ENCODE peak calls at places on chromosomes 16 and 17, in eight cellular contexts. S is anterior cingulate cortex; D is naive thymus-derived CD4-positive, alpha-beta T cell; H is AG08396; N is activated T-helper 1 cell treated with anti-CD3 and anti-CD28 coated beads, Interleukin-12 subunit alpha, Interleukin-12 subunit beta, Interleukin-2, Interleukin-4 antibody, amounts not matched to agents 30 ng/mL and 10 ng/mL and 1 ng/mL, durations not matched to agents 14 hours and 24 hours and 36 hours; P is activated T-cell treated with anti-CD3 and anti-CD28 coated beads, Interleukin-2, amount 50 U/mL, for 4 hours; E is SK-N-SH; V is mucosa of descending colon. O is an unnamed sample.

GRCh38 chr16:10594312-10594950 is 14.0 kb upstream of the EMP2 start:
- DNase-seq in P (no peak), N (no peak), D (no peak), H (no peak), S (no peak), V (peak; percentile 95), E (no peak), O (no peak)

GRCh38 chr17:45818708-45819107 is 26.0 kb upstream of the SPPL2C start:
- DNase-seq in S (no peak), E (no peak), V (no peak), D (no peak), P (no peak), H (no peak), N (no peak), O (no peak)

GRCh38 chr16:10981697-10982216 is 37.4 kb downstream of the CLEC16A start:
- DNase-seq in E (peak; percentile 53), D (no peak), V (no peak), H (no peak), P (peak; percentile 14), S (no peak), N (peak; percentile 34), O (no peak)

GRCh38 chr17:4599505-4600281 is 15.4 kb downstream of the SMTNL2 start:
- DNase-seq in P (no peak), E (peak; percentile 62), D (no peak), S (no peak), N (no peak), V (no peak), H (no peak), O (no peak)

GRCh38 chr17:73211745-73212144 is 18.9 kb downstream of the COG1 start:
- DNase-seq in D (peak; percentile 69), P (peak; percentile 58), V (no peak), S (no peak), H (no peak), N (peak; percentile 38), E (no peak), O (peak; percentile 74)

GRCh38 chr17:47873200-47874090 is 22.5 kb upstream of the SP6 start:
- DNase-seq in H (no peak), E (no peak), V (no peak), N (no peak), S (no peak), D (no peak), P (no peak), O (no peak)

GRCh38 chr17:47717261-47717697 is 15.8 kb upstream of the TBX21 start:
- DNase-seq in E (peak; percentile 64), V (no peak), P (no peak), N (no peak), D (no peak), S (no peak), H (no peak), O (no peak)

GRCh38 chr17:82229686-82230626 is 1.1 kb downstream of the SLC16A3 start:
- DNase-seq in P (no peak), D (no peak), E (no peak), H (peak; percentile 38), V (peak; percentile 73), S (no peak), N (no peak), O (no peak)

GRCh38 chr17:9890124-9890523 is 14.9 kb downstream of the RCVRN start:
- DNase-seq in V (no peak), D (no peak), S (no peak), N (no peak), H (no peak), P (no peak), E (peak; percentile 35), O (no peak)

GRCh38 chr16:10753670-10754069 is 10.0 kb downstream of the NUBP1 start:
- DNase-seq in H (no peak), D (no peak), E (no peak), S (no peak), P (no peak), N (no peak), V (no peak), O (no peak)

GRCh38 chr17:9240659-9241370 is 219.5 kb downstream of the NTN1 start:
- DNase-seq in E (no peak), D (no peak), S (no peak), V (peak; percentile 69), P (no peak), H (peak; percentile 70), N (no peak), O (no peak)

GRCh38 chr17:47192549-47192948 is 3.5 kb upstream of the CDC27 start:
- DNase-seq in P (no peak), E (no peak), S (no peak), N (no peak), H (no peak), V (no peak), D (no peak), O (no peak)

GRCh38 chr16:50160495-50161164 is 7.5 kb downstream of the TENT4B start:
- DNase-seq in V (no peak), P (no peak), N (no peak), H (peak; percentile 63), D (peak; percentile 18), S (no peak), E (no peak), O (no peak)

GRCh38 chr17:27748360-27748825 is 51.9 kb downstream of the NOS2 start:
- DNase-seq in D (no peak), E (no peak), V (no peak), S (no peak), P (no peak), N (no peak), H (no peak), O (no peak)

GRCh38 chr17:28665994-28666393 is 4.0 kb downstream of the SUPT6H start:
- DNase-seq in V (no peak), P (no peak), N (no peak), D (no peak), H (no peak), S (no peak), E (no peak), O (no peak)

GRCh38 chr16:15526731-15527130 is 92.3 kb downstream of the BMERB1 start:
- DNase-seq in N (no peak), S (no peak), H (no peak), E (no peak), P (no peak), D (no peak), V (no peak), O (no peak)

GRCh38 chr16:86334062-86334461 is 176.3 kb upstream of the FOXF1 start:
- DNase-seq in S (no peak), H (no peak), P (no peak), E (no peak), D (no peak), V (no peak), N (no peak), O (no peak)

GRCh38 chr16:30923554-30924085 is at the start of gene FBXL19:
- DNase-seq in P (no peak), E (peak; percentile 87), V (peak; percentile 81), S (no peak), D (no peak), N (no peak), H (peak; percentile 26), O (peak; percentile 44)

GRCh38 chr17:57090560-57091185 is 5.6 kb downstream of the AKAP1 start:
- DNase-seq in P (no peak), V (no peak), S (no peak), E (no peak), N (no peak), D (no peak), H (no peak), O (no peak)

GRCh38 chr16:89442588-89442987 is 47.8 kb downstream of the ANKRD11 start:
- DNase-seq in N (no peak), D (no peak), H (no peak), S (no peak), V (peak; percentile 52), P (no peak), E (no peak), O (no peak)

GRCh38 chr16:87780385-87780989 is 14.7 kb upstream of the KLHDC4 start:
- DNase-seq in V (peak; percentile 65), H (no peak), P (peak; percentile 30), S (peak; percentile 3), D (peak; percentile 19), E (no peak), N (peak; percentile 58), O (peak; percentile 38)

GRCh38 chr16:27217256-27217655 is 13.9 kb downstream of the KDM8 start:
- DNase-seq in S (peak; percentile 15), N (no peak), V (no peak), E (peak; percentile 62), P (no peak), D (no peak), H (peak; percentile 87), O (no peak)

GRCh38 chr17:76005263-76006149 is 4.9 kb downstream of the CDK3 start:
- DNase-seq in E (peak; percentile 92), S (peak; percentile 60), H (peak; percentile 85), N (peak; percentile 75), V (peak; percentile 66), P (peak; percentile 84), D (peak; percentile 83), O (peak; percentile 82)

GRCh38 chr17:65407017-65407416 is 154.4 kb downstream of the AXIN2 start:
- DNase-seq in E (no peak), H (no peak), P (no peak), S (no peak), N (no peak), D (no peak), V (no peak), O (no peak)

GRCh38 chr16:80583466-80583865 is 42.7 kb downstream of the DYNLRB2 start:
- DNase-seq in N (peak; percentile 57), D (no peak), P (no peak), H (peak; percentile 53), V (no peak), E (no peak), S (no peak), O (no peak)

GRCh38 chr17:30477758-30478115 is 529 bp downstream of the GOSR1 start:
- DNase-seq in P (no peak), S (no peak), D (no peak), E (no peak), N (peak; percentile 6), H (no peak), V (no peak), O (no peak)

GRCh38 chr16:84207869-84208268 is 16.9 kb downstream of the ADAD2 start:
- DNase-seq in S (no peak), P (no peak), N (no peak), H (no peak), V (no peak), D (no peak), E (no peak), O (no peak)

GRCh38 chr17:9647014-9647413 is 1.7 kb downstream of the USP43 start:
- DNase-seq in P (no peak), H (no peak), V (no peak), E (no peak), D (no peak), N (no peak), S (no peak), O (no peak)

O was measured in activated CD8-positive, alpha-beta memory T cell treated with anti-CD3 and anti-CD28 coated beads, Interleukin-2, amount 50 U/mL, for 4 hours.